ENCODE peak calls at places on chromosomes 3 and 15, in nine cellular contexts. E is CD4-positive, CD25-positive, alpha-beta regulatory T cell; D is astrocyte of the spinal cord; G is lower lobe of right lung; N is AG09309; C is right cardiac atrium; L is cardiac muscle cell; P is GM23248; J is HAP-1. Y is an unnamed sample.
A peak's percentile ranks its signal among the peaks of the same experiment; 100 is the strongest.

GRCh38 chr15:95175914-95176658 is 944.7 kb downstream of the MCTP2 start:
- DNase-seq in N (no peak), C (no peak), L (peak; percentile 89), D (no peak), E (no peak), J (no peak), P (peak; percentile 68), G (no peak), Y (no peak)

GRCh38 chr15:88647362-88648105 is 8.7 kb downstream of the ISG20 start:
- DNase-seq in D (no peak), G (no peak), E (no peak), P (no peak), N (no peak), J (peak; percentile 16), L (no peak), C (no peak), Y (peak; percentile 71)

GRCh38 chr3:131454501-131454900 is 48.3 kb downstream of the MRPL3 start:
- DNase-seq in L (peak; percentile 22), G (no peak), D (peak; percentile 30), P (peak; percentile 76), E (no peak), J (no peak), N (peak; percentile 14), C (no peak), Y (no peak)

GRCh38 chr3:187544326-187544725 is 125.9 kb downstream of the SST start:
- DNase-seq in P (no peak), J (no peak), D (no peak), E (no peak), C (no peak), N (no peak), L (no peak), G (no peak), Y (no peak)

GRCh38 chr3:113285741-113286140 is 74.4 kb downstream of the BOC start:
- DNase-seq in N (no peak), C (no peak), J (no peak), E (no peak), P (no peak), L (no peak), G (no peak), D (no peak), Y (no peak)

GRCh38 chr3:190012784-190013183 is 107.9 kb downstream of the P3H2 start:
- DNase-seq in N (no peak), L (no peak), J (no peak), P (no peak), E (no peak), G (no peak), D (peak; percentile 41), C (no peak), Y (no peak)

GRCh38 chr3:105580551-105580950 is 213.8 kb downstream of the ALCAM start:
- DNase-seq in E (no peak), G (no peak), P (no peak), C (no peak), L (no peak), N (no peak), D (no peak), J (no peak), Y (no peak)

GRCh38 chr3:25448750-25449684 is 21.0 kb downstream of the RARB start:
- DNase-seq in E (no peak), J (peak; percentile 81), P (peak; percentile 54), G (peak; percentile 80), C (peak; percentile 98), L (peak; percentile 91), N (no peak), D (peak; percentile 93), Y (peak; percentile 76)

GRCh38 chr15:58052334-58052733 is 13.2 kb downstream of the ALDH1A2 start:
- DNase-seq in P (no peak), J (no peak), E (no peak), N (no peak), G (peak; percentile 57), C (peak; percentile 40), L (no peak), D (no peak), Y (no peak)

GRCh38 chr3:16885948-16886683 is 1.4 kb downstream of the PLCL2 start:
- DNase-seq in P (peak; percentile 62), D (peak; percentile 41), J (peak; percentile 41), N (no peak), E (peak; percentile 29), L (peak; percentile 56), C (peak; percentile 16), G (no peak), Y (no peak)

GRCh38 chr15:101045835-101046691 is 126.9 kb downstream of the LRRK1 start:
- DNase-seq in N (no peak), D (no peak), P (no peak), J (peak; percentile 1), L (no peak), G (peak; percentile 24), E (no peak), C (no peak), Y (peak; percentile 46)

GRCh38 chr3:16109929-16110328 is 64.6 kb upstream of the GALNT15 start:
- DNase-seq in N (no peak), D (no peak), C (no peak), L (no peak), P (no peak), E (no peak), G (no peak), J (no peak), Y (no peak)

GRCh38 chr3:166283856-166284255 is 446.6 kb upstream of the BCHE start:
- DNase-seq in G (no peak), L (peak; percentile 78), D (peak; percentile 93), N (no peak), J (no peak), P (peak; percentile 38), C (no peak), E (no peak), Y (no peak)

GRCh38 chr3:32584660-32585059 is 14.0 kb upstream of the DYNC1LI1 start:
- DNase-seq in N (no peak), D (no peak), E (no peak), C (no peak), J (no peak), L (no peak), P (no peak), G (no peak), Y (no peak)

GRCh38 chr3:114194750-114195149 is 15.9 kb upstream of the DRD3 start:
- DNase-seq in P (no peak), E (no peak), N (no peak), D (no peak), L (no peak), G (no peak), C (no peak), J (no peak), Y (no peak)

GRCh38 chr3:127174715-127175140 is 18.2 kb upstream of the PRR23E start:
- DNase-seq in J (no peak), N (no peak), P (no peak), L (no peak), G (no peak), E (no peak), C (no peak), D (no peak), Y (no peak)

DNA sequence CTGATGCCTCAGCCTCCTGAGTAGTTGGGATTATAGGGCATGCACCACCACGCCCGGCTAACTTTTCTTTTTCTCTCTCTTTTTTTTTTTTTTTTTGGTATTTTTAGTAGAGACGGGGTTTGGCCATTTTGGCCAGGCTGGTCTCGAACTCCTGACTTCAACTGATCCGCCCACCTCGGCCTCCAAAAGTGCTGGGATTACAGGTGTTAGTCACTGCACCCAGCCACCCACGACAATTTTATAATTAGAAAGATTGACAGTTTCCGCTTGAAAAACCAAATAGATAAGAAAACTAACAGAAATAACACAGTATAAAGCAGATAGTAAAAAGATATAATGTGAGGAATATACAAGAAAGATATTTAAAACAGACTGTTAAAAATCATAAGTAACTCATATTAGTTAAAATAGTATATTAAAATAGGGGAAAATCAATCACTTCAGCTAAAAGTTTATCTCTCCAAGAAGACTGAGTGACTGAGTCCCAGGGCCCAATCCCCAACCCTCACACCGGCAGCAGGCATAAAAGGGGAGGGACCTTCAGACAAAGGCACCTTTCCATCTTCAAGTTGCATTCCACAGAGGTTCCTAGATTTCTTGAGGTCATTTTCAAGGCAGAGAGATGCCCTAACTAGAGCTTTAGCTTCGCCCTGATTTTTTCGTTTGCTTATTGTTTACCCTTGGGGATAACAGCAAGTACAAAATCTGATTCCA is 1.4 kb upstream of the WHAMM start:
- DNase-seq in E (no peak), N (no peak), J (no peak), G (no peak), L (no peak), C (no peak), P (no peak), D (no peak), Y (no peak)
- H3K4me3 ChIP-seq in E (no peak overlapping the region), N (no peak overlapping the region), J (no peak overlapping the region), G (no peak overlapping the region), L (no peak overlapping the region), C (no peak overlapping the region), P (no peak overlapping the region), D (no peak overlapping the region), Y (no peak overlapping the region)

DNA sequence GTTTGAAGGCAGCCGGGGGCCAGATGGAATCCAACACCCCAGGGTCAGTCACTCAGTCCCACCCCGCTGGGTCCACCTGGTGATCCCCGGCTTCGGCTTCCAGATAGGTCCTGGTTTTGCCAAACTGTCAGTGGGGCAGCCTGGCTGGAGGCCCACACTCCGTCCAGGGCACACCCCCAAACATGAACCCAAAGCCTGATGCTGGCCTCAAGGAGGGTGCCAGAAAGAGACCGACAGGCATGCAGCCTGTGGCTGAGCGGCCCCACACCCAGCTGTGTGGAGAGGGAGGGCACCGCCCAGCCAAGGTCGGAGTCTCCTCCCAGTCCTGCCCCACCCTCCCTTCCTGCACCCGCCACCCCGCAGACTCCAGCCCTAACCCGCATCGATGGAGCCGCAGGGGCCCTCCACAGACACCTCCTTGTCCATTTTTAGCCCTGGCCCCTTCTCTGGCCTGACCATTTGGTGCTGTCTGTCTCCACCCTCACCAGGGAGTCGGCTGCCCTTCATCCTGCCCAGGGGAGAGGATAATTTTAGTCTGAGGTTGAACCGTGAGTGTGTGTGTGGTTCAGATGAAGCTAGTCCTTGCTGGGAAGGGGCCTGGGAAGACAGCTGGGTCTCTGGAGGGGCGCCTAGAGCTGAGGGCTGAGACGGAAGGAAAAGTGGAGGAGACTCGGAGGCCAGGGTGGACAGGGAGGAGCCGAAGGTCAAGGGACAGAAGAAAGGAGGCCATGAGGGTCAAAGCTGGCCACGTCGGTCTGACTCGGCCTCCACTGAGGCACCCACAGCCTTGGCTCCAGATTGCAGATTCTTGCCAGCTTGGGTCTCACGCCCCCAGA is 23.1 kb downstream of the TNK2 start:
- DNase-seq in N (no peak), J (no peak), G (no peak), D (no peak), E (no peak), L (no peak), C (peak; percentile 85), P (no peak), Y (no peak)
- H3K4me3 ChIP-seq in N (no peak overlapping the region), J (no peak overlapping the region), G (no peak overlapping the region), D (no peak overlapping the region), E (no peak overlapping the region), L (no peak overlapping the region), C (no peak overlapping the region), P (no peak overlapping the region), Y (no peak overlapping the region)

GRCh38 chr3:117358717-117359314 is 649.2 kb downstream of the TUSC7 start:
- DNase-seq in C (no peak), D (no peak), G (no peak), J (no peak), L (no peak), P (no peak), N (no peak), E (no peak), Y (no peak)
- H3K4me3 ChIP-seq in C (no peak overlapping the region), D (no peak overlapping the region), G (no peak overlapping the region), J (no peak overlapping the region), L (no peak overlapping the region), P (no peak overlapping the region), N (no peak overlapping the region), E (no peak overlapping the region), Y (no peak overlapping the region)

DNA sequence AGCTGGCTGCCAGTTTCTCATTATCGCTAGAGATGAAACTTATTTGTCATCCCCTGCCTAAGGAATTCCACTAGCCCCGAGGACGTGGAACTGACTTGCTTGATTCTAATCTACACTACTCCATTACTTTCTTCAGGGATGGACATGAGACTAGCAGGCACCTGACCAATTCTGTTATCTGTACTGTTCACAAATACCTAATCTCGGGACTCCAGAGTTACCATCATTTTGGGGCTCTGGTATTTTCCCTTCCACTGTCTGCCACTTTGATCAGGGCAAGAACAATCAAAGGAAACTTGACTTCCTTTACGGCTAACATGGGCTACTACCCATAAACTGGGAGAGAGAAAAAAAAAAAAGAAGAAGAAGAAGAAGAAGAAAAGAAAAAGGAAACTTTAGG is 27.8 kb downstream of the BMF start:
- DNase-seq in C (no peak), P (peak; percentile 33), N (no peak), J (no peak), L (no peak), G (no peak), E (no peak), D (no peak), Y (no peak)
- H3K4me3 ChIP-seq in C (peak overlapping the region; percentile 49), P (no peak overlapping the region), N (no peak overlapping the region), J (no peak overlapping the region), L (no peak overlapping the region), G (peak overlapping the region; percentile 46), E (no peak overlapping the region), D (no peak overlapping the region), Y (peak overlapping the region; percentile 28)